ENCODE peak calls at places on chromosomes 13 and 19, in five cellular contexts. T is naive thymus-derived CD8-positive, alpha-beta T cell; Z is RWPE2; B is stimulated activated naive B cell treated with anti-CD40 and anti-IgM and Interleukin-4, amounts not matched to agents 10 μg/mL and 1 μg/mL and 100 μg/mL, for 72 hours; X is psoas muscle. J is an unnamed sample.

GRCh38 chr19:934865-935422 is 9.1 kb downstream of the ARID3A start:
- ATAC-seq in T (no peak), Z (peak), B (no peak), X (peak), J (peak)

GRCh38 chr19:4990306-4990705 is 21.4 kb downstream of the KDM4B start:
- ATAC-seq in T (no peak), Z (no peak), B (no peak), X (no peak), J (no peak)

GRCh38 chr13:75308222-75308621 is 173.7 kb downstream of the TBC1D4 start:
- ATAC-seq in T (no peak), Z (no peak), B (peak), X (no peak), J (no peak)

GRCh38 chr13:106513025-106513424 is 22.4 kb downstream of the EFNB2 start:
- ATAC-seq in T (no peak), Z (peak), B (no peak), X (no peak), J (no peak)

GRCh38 chr19:11179716-11180297 is 17.5 kb downstream of the KANK2 start:
- ATAC-seq in T (no peak), Z (no peak), B (peak), X (no peak), J (no peak)

GRCh38 chr13:82749551-82749950 is 1132.7 kb downstream of the SLITRK1 start:
- ATAC-seq in T (no peak), Z (no peak), B (no peak), X (no peak), J (no peak)

GRCh38 chr13:112977091-112977490 is 8.1 kb downstream of the MCF2L start:
- ATAC-seq in T (no peak), Z (no peak), B (no peak), X (no peak), J (no peak)

GRCh38 chr13:108345016-108345415 is 75.5 kb downstream of the TNFSF13B start:
- ATAC-seq in T (no peak), Z (no peak), B (no peak), X (no peak), J (no peak)

GRCh38 chr19:44636439-44637389 is 7.0 kb upstream of the PVR start:
- ATAC-seq in T (no peak), Z (no peak), B (no peak), X (no peak), J (no peak)

GRCh38 chr19:47430041-47430802 is 10.9 kb upstream of the MEIS3 start:
- ATAC-seq in T (peak), Z (no peak), B (peak), X (peak), J (peak)

GRCh38 chr13:76339649-76340048 is 546.6 kb downstream of the KCTD12 start:
- ATAC-seq in T (no peak), Z (no peak), B (peak), X (no peak), J (no peak)

GRCh38 chr13:30766957-30767603 is 31.7 kb downstream of the ALOX5AP start:
- ATAC-seq in T (no peak), Z (no peak), B (peak), X (no peak), J (no peak)

GRCh38 chr13:45897562-45897961 is 46.0 kb upstream of the SIAH3 start:
- ATAC-seq in T (no peak), Z (no peak), B (no peak), X (no peak), J (no peak)

GRCh38 chr19:17687857-17688784 is at the start of gene UNC13A:
- ATAC-seq in T (peak), Z (peak), B (peak), X (no peak), J (peak)

GRCh38 chr13:60654405-60654804 is 257.4 kb downstream of the TDRD3 start:
- ATAC-seq in T (no peak), Z (peak), B (no peak), X (no peak), J (peak)

GRCh38 chr13:101397742-101398141 is 18.6 kb downstream of the NALCN start:
- ATAC-seq in T (no peak), Z (peak), B (no peak), X (no peak), J (no peak)

GRCh38 chr13:36769545-36769944 is 49.5 kb upstream of the RFXAP start:
- ATAC-seq in T (no peak), Z (no peak), B (peak), X (no peak), J (no peak)

GRCh38 chr19:18612051-18612771 is 459 bp upstream of the TMEM59L start:
- ATAC-seq in T (peak), Z (peak), B (no peak), X (no peak), J (no peak)

GRCh38 chr13:70330697-70331361 is 222.6 kb upstream of the KLHL1 start:
- ATAC-seq in T (no peak), Z (no peak), B (no peak), X (no peak), J (no peak)

GRCh38 chr19:10006335-10006708 is 4.0 kb downstream of the COL5A3 start:
- ATAC-seq in T (no peak), Z (no peak), B (no peak), X (peak), J (no peak)

GRCh38 chr13:24130134-24130792 is 30.3 kb upstream of the SPATA13 start:
- ATAC-seq in T (no peak), Z (no peak), B (no peak), X (no peak), J (no peak)

GRCh38 chr19:18737954-18738351 is 53.2 kb downstream of the COMP start:
- ATAC-seq in T (no peak), Z (no peak), B (no peak), X (no peak), J (no peak)

GRCh38 chr13:101140087-101140770 is 276.1 kb downstream of the NALCN start:
- ATAC-seq in T (no peak), Z (no peak), B (no peak), X (no peak), J (no peak)

GRCh38 chr13:105272660-105273631 is 1262.5 kb downstream of the EFNB2 start:
- ATAC-seq in T (no peak), Z (no peak), B (peak), X (no peak), J (no peak)

GRCh38 chr19:50696065-50696425 is 23.6 kb downstream of the SHANK1 start:
- ATAC-seq in T (no peak), Z (no peak), B (no peak), X (no peak), J (no peak)

GRCh38 chr19:49692102-49692599 is 1.2 kb downstream of the CPT1C start:
- ATAC-seq in T (no peak), Z (no peak), B (no peak), X (no peak), J (no peak)

GRCh38 chr13:113996081-113996911 is 22.4 kb upstream of the C13orf46 start:
- ATAC-seq in T (no peak), Z (peak), B (no peak), X (no peak), J (peak)

GRCh38 chr19:32337176-32337808 is 8.1 kb upstream of the ZNF507 start:
- ATAC-seq in T (no peak), Z (no peak), B (no peak), X (no peak), J (no peak)

GRCh38 chr13:94632227-94632980 is 30.7 kb downstream of the GPR180 start:
- ATAC-seq in T (no peak), Z (no peak), B (no peak), X (no peak), J (no peak)

GRCh38 chr19:13841339-13842293 is 35.3 kb upstream of the NANOS3 start:
- ATAC-seq in T (no peak), Z (no peak), B (no peak), X (peak), J (peak)

J was measured in esophagus mucosa.